ENCODE peak calls at places on chromosomes 4 and X, in ten cellular contexts. J is hepatocyte, A is IMR-90, I is neural progenitor cell, W is PC-9, H is SK-N-SH, S is GM23248, B is GM12878, R is GM23338, T is DND-41. N is an unnamed sample. For H4K20me1, the result is how much of the 10 kb centered on the place peaks cover.

GRCh38 chr4:32462944-32463343 is 1742.8 kb downstream of the PCDH7 start:
- DNase-seq in R (peak), B (no peak), T (no peak), H (no peak), I (peak), W (no peak), J (no peak), A (peak), S (peak), N (no peak)

GRCh38 chrX:55767100-55767499 is 49.6 kb downstream of the RRAGB start:
- DNase-seq in S (peak), T (no peak), A (peak), B (no peak), R (no peak), I (no peak), J (no peak), H (no peak), W (no peak), N (no peak)

GRCh38 chrX:71637848-71638247 is 19.5 kb upstream of the CXCR3 start:
- DNase-seq in T (no peak), I (no peak), S (peak), A (peak), J (no peak), W (no peak), H (no peak), R (no peak), B (no peak), N (no peak)

GRCh38 chrX:155094468-155095061 is 23.3 kb downstream of the BRCC3 start:
- DNase-seq in H (peak), B (no peak), J (peak), W (peak), S (peak), R (peak), I (peak), A (peak), T (peak), N (no peak)

GRCh38 chr4:119906277-119906676 is 160.4 kb downstream of the MAD2L1 start:
- DNase-seq in T (no peak), S (no peak), J (no peak), I (no peak), H (no peak), A (no peak), R (peak), W (no peak), B (no peak), N (no peak)

GRCh38 chrX:47831788-47832187 is 4.9 kb upstream of the ZNF81 start:
- DNase-seq in S (peak), B (no peak), I (peak), T (peak), W (peak), R (peak), A (peak), J (peak), H (peak), N (no peak)

GRCh38 chr4:114286275-114286674 is 306.8 kb upstream of the ARSJ start:
- DNase-seq in S (peak), T (no peak), I (no peak), J (no peak), R (no peak), A (peak), H (no peak), B (no peak), W (no peak), N (no peak)

GRCh38 chrX:53251307-53251706 is 26.3 kb upstream of the KDM5C start:
- DNase-seq in A (peak), W (no peak), R (no peak), T (no peak), I (peak), S (no peak), B (no peak), J (no peak), H (no peak), N (no peak)

GRCh38 chr4:150952167-150952845 is 62.8 kb downstream of the LRBA start:
- DNase-seq in R (no peak), S (no peak), W (no peak), B (no peak), A (no peak), H (no peak), I (no peak), J (no peak), T (no peak), N (no peak)

GRCh38 chr4:130486186-130486585 is 1390.2 kb downstream of the C4orf33 start:
- DNase-seq in J (no peak), W (no peak), H (no peak), T (no peak), B (no peak), A (peak), I (no peak), R (no peak), S (peak), N (no peak)

GRCh38 chr4:8228319-8229250 is 29.5 kb downstream of the SH3TC1 start:
- DNase-seq in W (peak), H (no peak), J (peak), A (peak), T (peak), R (no peak), I (peak), B (peak), S (peak), N (peak)

GRCh38 chr4:9825049-9825448 is 43.6 kb downstream of the DRD5 start:
- DNase-seq in W (no peak), H (no peak), A (no peak), T (peak), S (no peak), R (no peak), I (no peak), B (no peak), J (no peak), N (no peak)

GRCh38 chr4:38449506-38450174 is 214.4 kb upstream of the KLF3 start:
- DNase-seq in J (no peak), A (peak), I (no peak), H (no peak), W (no peak), R (peak), B (no peak), S (peak), T (no peak), N (no peak)

GRCh38 chrX:40644175-40644574 is 3.2 kb downstream of the CXorf38 start:
- DNase-seq in S (peak), A (peak), T (no peak), I (no peak), J (no peak), W (no peak), B (no peak), H (no peak), R (no peak), N (no peak)

GRCh38 chr4:40301592-40301991 is 33.5 kb upstream of the CHRNA9 start:
- DNase-seq in S (no peak), B (peak), T (peak), A (no peak), R (no peak), J (no peak), I (no peak), W (no peak), H (no peak), N (no peak)

GRCh38 chr4:970046-970745 is 3.2 kb downstream of the DGKQ start:
- DNase-seq in J (no peak), R (no peak), A (no peak), S (no peak), B (no peak), H (no peak), I (no peak), T (no peak), W (no peak), N (no peak)

GRCh38 chr4:143506031-143506430 is 7.5 kb upstream of the SMARCA5 start:
- DNase-seq in T (no peak), S (no peak), J (no peak), W (no peak), H (no peak), B (no peak), I (no peak), R (no peak), A (no peak), N (no peak)

GRCh38 chr4:110165382-110166285 is 32.8 kb downstream of the ELOVL6 start:
- DNase-seq in R (no peak), T (peak), J (peak), B (no peak), A (peak), W (no peak), I (peak), S (peak), H (peak), N (peak)

GRCh38 chr4:140057693-140058092 is 96.3 kb downstream of the MAML3 start:
- DNase-seq in S (no peak), T (no peak), A (no peak), B (no peak), W (no peak), H (no peak), I (no peak), J (no peak), R (no peak), N (no peak)

GRCh38 chrX:132119821-132120220 is 8.0 kb downstream of the FRMD7 start:
- DNase-seq in R (no peak), H (no peak), B (no peak), W (peak), A (no peak), S (no peak), T (no peak), I (peak), J (no peak), N (no peak)

GRCh38 chrX:132118361-132118760 is 9.5 kb downstream of the FRMD7 start:
- DNase-seq in J (no peak), I (peak), R (peak), A (no peak), S (no peak), T (peak), B (no peak), W (no peak), H (no peak), N (no peak)

GRCh38 chrX:132114607-132115006 is 13.2 kb downstream of the FRMD7 start:
- DNase-seq in B (no peak), S (no peak), R (no peak), A (no peak), T (no peak), I (no peak), W (no peak), J (peak), H (no peak), N (no peak)

GRCh38 chrX:132120913-132121312 is 6.9 kb downstream of the FRMD7 start:
- DNase-seq in A (no peak), W (no peak), R (no peak), J (no peak), I (no peak), T (no peak), B (no peak), H (no peak), S (no peak), N (no peak)

DNA sequence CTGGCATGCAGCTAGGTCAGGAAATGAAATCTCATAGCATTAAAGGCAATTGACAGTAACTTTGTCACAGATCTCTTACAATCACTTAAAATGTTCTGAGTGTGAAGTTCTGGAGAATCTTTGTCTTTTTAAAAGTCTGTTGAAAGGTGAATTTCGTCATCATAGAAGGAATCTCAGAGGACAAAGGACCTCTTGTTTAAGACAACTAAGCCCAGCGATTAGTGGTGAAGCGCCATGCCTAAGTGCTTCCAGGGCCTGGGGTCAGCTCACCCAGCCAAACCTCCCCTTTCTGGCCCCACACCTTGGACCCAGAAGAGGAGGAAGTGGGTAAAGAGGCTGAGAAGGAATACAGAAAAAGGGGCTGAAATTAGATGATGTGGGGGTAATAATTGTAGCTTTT is 8.5 kb downstream of the FRMD7 start:
- DNase-seq in T (no peak), W (no peak), B (no peak), S (no peak), R (no peak), H (no peak), A (no peak), I (peak), J (no peak), N (no peak)
- H2AFZ ChIP-seq in T (no peak), W (peak), B (no peak), S (no peak), R (no peak), H (no peak), A (no peak), I (no peak), J (no peak), N (no peak)

GRCh38 chrX:46757593-46757992 is 1.3 kb downstream of the SLC9A7 start:
- DNase-seq in I (no peak), A (peak), W (no peak), T (no peak), R (no peak), B (no peak), H (no peak), S (no peak), J (no peak), N (no peak)

GRCh38 chrX:46757052-46757451 is 1.9 kb downstream of the SLC9A7 start:
- DNase-seq in W (no peak), T (no peak), B (no peak), S (no peak), I (no peak), J (no peak), R (no peak), A (no peak), H (no peak), N (no peak)

GRCh38 chrX:46759645-46759974 is 692 bp upstream of the SLC9A7 start:
- DNase-seq in H (peak), T (no peak), R (peak), I (peak), S (peak), J (no peak), W (no peak), A (peak), B (no peak), N (no peak)

GRCh38 chrX:46758956-46759644 is at the start of gene SLC9A7:
- DNase-seq in I (peak), A (peak), W (peak), R (peak), T (peak), B (peak), S (peak), H (peak), J (peak), N (no peak)

DNA sequence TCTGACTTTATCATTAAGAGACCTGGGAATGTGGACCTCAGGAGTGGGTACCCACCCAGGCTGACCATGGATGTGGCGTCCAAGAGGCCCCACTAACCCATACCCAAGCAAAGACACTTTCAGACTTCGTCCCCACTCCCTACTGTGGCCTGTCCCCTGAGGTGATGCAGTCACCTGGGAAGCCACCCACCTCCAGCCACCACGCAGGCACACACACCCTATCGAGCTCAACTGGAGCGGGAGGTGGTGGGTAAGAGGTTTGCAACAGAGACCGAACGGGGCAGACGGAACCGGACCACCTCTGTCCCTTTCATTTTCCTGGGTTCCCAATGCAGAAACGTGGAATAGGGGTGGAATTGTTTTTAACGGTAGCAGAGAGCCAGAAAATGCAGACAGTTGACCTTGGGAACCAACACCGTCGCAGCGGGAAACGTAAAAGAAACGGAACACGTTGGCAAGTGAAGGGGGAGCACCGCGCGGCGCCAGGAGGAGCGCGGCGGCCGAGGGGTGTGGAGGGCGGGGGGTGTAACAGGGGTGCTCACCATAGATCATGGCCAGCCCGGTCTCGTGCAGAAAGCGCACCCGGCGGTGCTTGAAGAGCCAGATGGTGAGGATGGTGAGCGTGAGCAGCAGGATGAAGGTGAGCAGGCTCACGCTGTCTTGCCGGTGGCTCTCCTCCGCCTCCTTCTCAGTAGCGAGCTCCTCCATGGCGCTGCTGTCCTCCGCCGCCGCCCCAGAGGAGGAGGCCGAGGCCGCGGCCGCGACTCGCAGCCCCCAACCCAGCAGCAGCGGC is 559 bp downstream of the SLC9A7 start:
- DNase-seq in I (no peak), W (no peak), H (peak), J (peak), B (no peak), S (peak), A (peak), T (no peak), R (peak), N (no peak)
- H3K27ac ChIP-seq in I (no peak), W (peak), H (no peak), J (no peak), B (peak), S (peak), A (peak), T (no peak), R (no peak), N (no peak)

DNA sequence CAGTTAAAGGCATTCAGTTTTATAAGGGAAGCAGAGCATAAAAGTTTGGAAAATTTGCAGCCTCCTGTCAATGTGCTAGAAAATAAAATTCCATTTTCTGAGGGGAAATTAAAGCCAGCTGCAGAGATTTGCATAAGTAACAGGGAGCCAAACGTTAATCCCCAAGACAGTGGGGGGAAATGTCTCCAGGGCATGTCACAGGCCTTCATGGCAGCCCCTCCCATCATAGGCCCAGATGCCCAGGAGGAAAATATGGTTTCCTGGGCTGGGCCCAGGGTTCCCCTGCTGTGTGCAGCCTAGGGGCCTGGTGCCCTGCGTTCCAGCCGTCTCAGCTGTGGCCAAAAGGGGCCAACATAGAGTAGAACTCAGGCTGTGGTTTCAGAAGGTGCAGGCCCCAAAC is 9.3 kb downstream of the RNF4 start:
- DNase-seq in S (no peak), I (no peak), W (no peak), B (no peak), H (no peak), R (no peak), J (no peak), T (no peak), A (no peak), N (no peak)
- H4K20me1 ChIP-seq in S (under half), I (half or more), W (half or more), B (under half), H (half or more), R (half or more), J (half or more), T (half or more), A (half or more), N (under half)

GRCh38 chr4:65893957-65894755 is 223.9 kb upstream of the EPHA5 start:
- DNase-seq in S (peak), B (no peak), I (no peak), R (no peak), W (no peak), J (no peak), A (no peak), T (no peak), H (no peak), N (no peak)
- H2AFZ ChIP-seq in S (no peak), B (no peak), I (peak), R (peak), W (no peak), J (no peak), A (no peak), T (peak), H (no peak), N (no peak)